ENCODE peak calls at places on chromosomes 5 and 9, in six cellular contexts. T is foreskin fibroblast, Q is keratinocyte, K is hepatocyte, E is breast epithelium, O is AG04449. N is an unnamed sample.

GRCh38 chr5:26807231-26808199 is 230.9 kb downstream of the CDH9 start:
- DNase-seq in T (no peak), Q (no peak), K (no peak), E (no peak), O (no peak), N (no peak)

GRCh38 chr5:80703291-80703690 is 48.5 kb upstream of the DHFR start:
- DNase-seq in T (no peak), Q (no peak), K (no peak), E (no peak), O (no peak), N (no peak)

GRCh38 chr9:108476574-108476973 is 379.2 kb downstream of the ACTL7B start:
- DNase-seq in T (no peak), Q (no peak), K (no peak), E (no peak), O (no peak), N (no peak)

GRCh38 chr5:121138952-121139351 is 674.9 kb downstream of the PRR16 start:
- DNase-seq in T (no peak), Q (no peak), K (no peak), E (no peak), O (no peak), N (no peak)

GRCh38 chr5:62475072-62475471 is 62.5 kb downstream of the IPO11 start:
- DNase-seq in T (peak), Q (no peak), K (no peak), E (no peak), O (no peak), N (no peak)

GRCh38 chr5:132226516-132227234 is 978 bp downstream of the P4HA2 start:
- DNase-seq in T (no peak), Q (no peak), K (peak), E (no peak), O (no peak), N (no peak)

GRCh38 chr9:84230355-84231136 is 110.0 kb downstream of the SLC28A3 start:
- DNase-seq in T (peak), Q (no peak), K (peak), E (peak), O (peak), N (no peak)

GRCh38 chr5:139709587-139710369 is 61.6 kb downstream of the CXXC5 start:
- DNase-seq in T (no peak), Q (no peak), K (peak), E (no peak), O (no peak), N (no peak)

GRCh38 chr5:132371603-132371994 is 2.1 kb downstream of the SLC22A5 start:
- DNase-seq in T (no peak), Q (no peak), K (no peak), E (no peak), O (no peak), N (no peak)

GRCh38 chr5:1876708-1877433 is 5.9 kb downstream of the IRX4 start:
- DNase-seq in T (no peak), Q (no peak), K (no peak), E (no peak), O (no peak), N (no peak)

GRCh38 chr9:36486933-36487481 is 85.7 kb upstream of the MELK start:
- DNase-seq in T (peak), Q (no peak), K (peak), E (peak), O (no peak), N (peak)

GRCh38 chr5:79850316-79850822 is 140.7 kb downstream of the MTX3 start:
- DNase-seq in T (no peak), Q (no peak), K (no peak), E (no peak), O (no peak), N (no peak)

GRCh38 chr5:67238191-67238590 is 41.6 kb upstream of the CD180 start:
- DNase-seq in T (peak), Q (no peak), K (peak), E (no peak), O (no peak), N (no peak)

GRCh38 chr5:167626341-167627118 is 664.9 kb upstream of the WWC1 start:
- DNase-seq in T (no peak), Q (no peak), K (no peak), E (no peak), O (no peak), N (no peak)

GRCh38 chr9:114652776-114653555 is 4.6 kb downstream of the TEX53 start:
- DNase-seq in T (peak), Q (no peak), K (no peak), E (no peak), O (no peak), N (no peak)

GRCh38 chr5:83360573-83360972 is 111.0 kb upstream of the VCAN start:
- DNase-seq in T (no peak), Q (no peak), K (peak), E (no peak), O (no peak), N (no peak)

GRCh38 chr5:159878988-159879471 is 37.3 kb upstream of the ADRA1B start:
- DNase-seq in T (peak), Q (no peak), K (peak), E (no peak), O (peak), N (peak)

GRCh38 chr9:36725777-36726356 is 153.2 kb downstream of the MELK start:
- DNase-seq in T (no peak), Q (no peak), K (no peak), E (no peak), O (no peak), N (no peak)

GRCh38 chr5:130198927-130199326 is 294.7 kb downstream of the CHSY3 start:
- DNase-seq in T (no peak), Q (no peak), K (peak), E (no peak), O (no peak), N (no peak)

GRCh38 chr9:130526193-130526853 is 53.1 kb upstream of the FUBP3 start:
- DNase-seq in T (no peak), Q (no peak), K (no peak), E (no peak), O (no peak), N (no peak)

GRCh38 chr9:7315746-7316457 is 483.7 kb downstream of the DMAC1 start:
- DNase-seq in T (peak), Q (no peak), K (peak), E (no peak), O (no peak), N (no peak)

GRCh38 chr5:135834639-135835529 is at the start of gene SLC25A48:
- DNase-seq in T (no peak), Q (no peak), K (peak), E (no peak), O (no peak), N (peak)

GRCh38 chr5:113182658-113183344 is 206.2 kb downstream of the DCP2 start:
- DNase-seq in T (no peak), Q (no peak), K (no peak), E (no peak), O (no peak), N (no peak)

GRCh38 chr5:180744253-180744652 is 4.4 kb upstream of the OR2Y1 start:
- DNase-seq in T (no peak), Q (no peak), K (no peak), E (no peak), O (no peak), N (no peak)

GRCh38 chr5:119267958-119268386 is 87.8 kb upstream of the TNFAIP8 start:
- DNase-seq in T (peak), Q (no peak), K (peak), E (peak), O (peak), N (peak)
- TF ChIP-seq CTCF in T (peak), Q (peak), K (no peak), E (peak), O (peak), N (no peak)

GRCh38 chr5:72394688-72395087 is 74.5 kb downstream of the PTCD2 start:
- DNase-seq in T (no peak), Q (no peak), K (peak), E (no peak), O (no peak), N (no peak)
- TF ChIP-seq CTCF in T (peak), Q (peak), K (peak), E (no peak), O (peak), N (no peak)

GRCh38 chr9:120612218-120612617 is 32.3 kb upstream of the CDK5RAP2 start:
- DNase-seq in T (no peak), Q (no peak), K (no peak), E (no peak), O (no peak), N (no peak)
- TF ChIP-seq CTCF in T (peak), Q (peak), K (peak), E (no peak), O (peak), N (no peak)

DNA sequence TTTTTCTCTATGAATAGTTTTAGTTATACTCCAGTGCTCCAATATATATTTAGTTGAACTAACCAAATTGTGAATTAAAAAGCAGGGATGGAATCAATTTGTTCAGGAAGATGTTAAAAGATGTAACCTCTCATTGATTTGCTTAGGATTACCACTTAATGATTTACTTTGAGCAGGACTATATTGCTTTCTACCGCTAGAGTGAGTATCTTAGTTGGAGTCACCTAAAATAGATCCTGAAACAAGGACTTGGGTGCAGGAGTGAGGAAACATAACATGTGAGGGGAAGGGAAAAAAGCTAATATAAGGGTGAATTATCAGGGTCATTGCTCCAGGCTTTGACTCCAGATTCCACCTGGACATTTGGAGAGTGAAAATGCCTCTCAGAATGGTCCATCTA is 2277.4 kb upstream of the C9orf72 start:
- DNase-seq in T (no peak), Q (no peak), K (no peak), E (no peak), O (no peak), N (no peak)
- TF ChIP-seq CTCF in T (no peak), Q (no peak), K (no peak), E (no peak), O (no peak), N (no peak)

GRCh38 chr9:95116002-95116819 is 201.3 kb downstream of the FANCC start:
- DNase-seq in T (no peak), Q (no peak), K (no peak), E (no peak), O (no peak), N (no peak)
- TF ChIP-seq CTCF in T (no peak), Q (peak), K (peak), E (peak), O (no peak), N (no peak)

GRCh38 chr5:166342330-166342891 is 1949.0 kb upstream of the WWC1 start:
- DNase-seq in T (no peak), Q (no peak), K (no peak), E (no peak), O (no peak), N (no peak)

GRCh38 chr5:166341708-166342329 is 1949.6 kb upstream of the WWC1 start:
- DNase-seq in T (no peak), Q (no peak), K (no peak), E (no peak), O (no peak), N (no peak)

GRCh38 chr5:166349036-166349435 is 1942.4 kb upstream of the WWC1 start:
- DNase-seq in T (no peak), Q (no peak), K (no peak), E (no peak), O (no peak), N (no peak)

DNA sequence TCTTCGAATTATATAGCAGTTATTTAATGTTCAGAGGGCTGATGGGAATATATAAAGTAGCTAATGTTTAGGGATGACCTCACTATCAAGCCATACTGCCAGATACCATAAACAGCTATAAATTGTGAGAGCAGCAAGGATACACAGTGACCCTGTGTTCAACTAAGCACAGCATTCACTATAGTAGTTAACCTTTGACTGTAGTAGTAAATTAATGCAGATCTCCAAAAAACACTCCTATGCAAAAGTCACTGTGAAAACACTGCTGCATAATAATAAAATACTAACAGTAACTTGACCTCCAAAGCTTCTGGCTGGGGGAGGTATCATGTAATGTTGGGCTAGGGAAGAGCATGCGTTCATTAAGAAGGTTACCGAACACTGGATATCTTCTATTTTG is 1944.4 kb upstream of the WWC1 start:
- DNase-seq in T (no peak), Q (no peak), K (no peak), E (no peak), O (no peak), N (no peak)
- TF ChIP-seq CTCF in T (no peak), Q (no peak), K (no peak), E (no peak), O (no peak), N (no peak)

GRCh38 chr5:142141463-142141862 is 32.9 kb downstream of the NDFIP1 start:
- DNase-seq in T (no peak), Q (no peak), K (no peak), E (no peak), O (no peak), N (no peak)
- TF ChIP-seq CTCF in T (no peak), Q (no peak), K (peak), E (no peak), O (no peak), N (peak)

GRCh38 chr9:79254900-79255651 is 316.7 kb upstream of the TLE4 start:
- DNase-seq in T (no peak), Q (no peak), K (no peak), E (no peak), O (no peak), N (no peak)
- TF ChIP-seq CTCF in T (peak), Q (no peak), K (no peak), E (no peak), O (no peak), N (no peak)

DNA sequence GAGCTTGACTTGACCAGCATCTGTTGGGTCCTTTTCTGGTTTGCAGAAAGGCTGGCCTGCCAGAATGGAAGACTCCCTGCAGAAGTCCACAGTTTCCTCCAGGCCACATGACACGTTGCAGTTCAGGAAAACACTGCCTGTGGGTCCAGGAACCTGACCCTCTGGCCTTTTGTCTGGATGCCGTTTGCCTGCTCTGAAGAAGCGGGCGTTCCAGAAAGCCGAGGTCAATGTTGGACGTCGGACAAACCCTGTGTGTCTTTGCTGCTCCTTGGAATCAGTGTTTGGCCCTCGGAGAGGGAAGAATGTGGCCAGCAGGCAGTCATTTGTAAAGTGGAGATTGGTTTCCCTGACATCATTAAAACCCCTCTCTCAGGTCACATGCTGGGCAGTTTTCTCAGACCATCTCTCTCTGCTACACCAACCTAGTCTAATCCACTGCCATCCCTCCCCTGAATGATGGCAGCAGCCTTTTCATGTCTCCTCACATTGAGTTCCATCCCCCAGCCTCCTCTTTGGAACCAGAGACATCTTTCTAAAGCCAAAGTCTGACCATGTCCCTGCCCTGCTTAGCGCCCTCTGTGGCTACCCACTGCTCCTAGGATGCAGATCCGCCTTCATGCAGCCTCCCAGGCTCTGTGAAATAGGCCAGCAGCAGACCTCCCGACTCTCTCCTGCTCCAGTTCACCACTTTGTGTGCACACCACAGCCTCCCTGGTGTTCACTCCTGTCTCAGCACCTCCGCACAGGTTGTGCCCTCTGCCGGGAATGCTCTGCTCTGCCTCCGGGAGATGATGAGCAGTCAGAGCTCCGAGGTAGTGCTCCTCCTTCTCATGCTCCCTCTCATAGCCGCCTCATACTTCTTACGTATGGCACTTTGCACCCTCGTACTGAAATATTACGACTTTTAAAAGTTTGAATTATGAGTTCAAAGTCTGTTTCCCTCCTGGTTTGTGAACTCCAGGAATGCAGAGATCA is 75.6 kb downstream of the RALGPS1 start:
- DNase-seq in T (peak), Q (no peak), K (no peak), E (peak), O (no peak), N (no peak)
- TF ChIP-seq CTCF in T (no peak), Q (no peak), K (no peak), E (no peak), O (no peak), N (no peak)

DNA sequence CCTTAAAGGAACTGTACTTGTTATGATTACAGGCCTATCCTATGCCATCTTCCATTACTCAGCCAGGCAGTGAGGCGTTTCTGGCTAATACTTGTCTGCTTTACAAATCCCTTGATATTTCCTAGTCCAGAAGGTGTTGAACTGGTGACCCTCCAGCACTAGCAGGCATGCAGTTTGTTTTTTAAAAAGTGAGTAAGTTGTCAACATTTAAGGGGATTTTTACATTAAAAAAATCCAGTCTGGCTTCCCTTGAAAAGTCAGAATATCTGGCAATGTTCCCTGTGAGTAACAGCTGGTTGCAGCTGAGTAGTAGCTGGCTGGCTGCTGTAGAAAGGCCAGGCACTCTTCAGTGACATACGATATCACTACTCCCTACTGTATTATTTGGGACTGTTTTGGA is 21.8 kb downstream of the GRIN3A start:
- DNase-seq in T (no peak), Q (no peak), K (no peak), E (no peak), O (no peak), N (no peak)
- TF ChIP-seq CTCF in T (no peak), Q (no peak), K (no peak), E (no peak), O (no peak), N (no peak)